ENCODE peak calls at places on chromosome 13, in nine cellular contexts. One of them, this sample, is unnamed.

GRCh38 chr13:42327725-42328124 is 55.8 kb downstream of the AKAP11 start:
- DNase-seq in activated naive CD4-positive, alpha-beta T cell treated with anti-CD3 and anti-CD28 coated beads for 36 hours: no peak
- DNase-seq in germinal center: no peak
- DNase-seq in cardiac muscle cell: no peak
- DNase-seq in left ventricle myocardium superior: no peak
- DNase-seq in NCI-H187 treated with DMSO at 0.1 percent for 48 hours: no peak
- DNase-seq in tibial nerve: no peak
- DNase-seq in AG20443: no peak
- DNase-seq in aorta: no peak
- DNase-seq in this sample: no peak

GRCh38 chr13:20192470-20193141 is at the start of gene GJB2:
- DNase-seq in activated naive CD4-positive, alpha-beta T cell treated with anti-CD3 and anti-CD28 coated beads for 36 hours: peak; percentile 25
- DNase-seq in germinal center: no peak
- DNase-seq in cardiac muscle cell: no peak
- DNase-seq in left ventricle myocardium superior: peak; percentile 29
- DNase-seq in NCI-H187 treated with DMSO at 0.1 percent for 48 hours: no peak
- DNase-seq in tibial nerve: no peak
- DNase-seq in AG20443: peak; percentile 25
- DNase-seq in aorta: no peak
- DNase-seq in this sample: no peak

GRCh38 chr13:36904219-36904618 is 15.8 kb downstream of the SMAD9 start:
- DNase-seq in activated naive CD4-positive, alpha-beta T cell treated with anti-CD3 and anti-CD28 coated beads for 36 hours: no peak
- DNase-seq in germinal center: no peak
- DNase-seq in cardiac muscle cell: no peak
- DNase-seq in left ventricle myocardium superior: no peak
- DNase-seq in NCI-H187 treated with DMSO at 0.1 percent for 48 hours: peak; percentile 86
- DNase-seq in tibial nerve: no peak
- DNase-seq in AG20443: no peak
- DNase-seq in aorta: no peak
- DNase-seq in this sample: no peak

GRCh38 chr13:106423530-106423929 is 111.9 kb downstream of the EFNB2 start:
- DNase-seq in activated naive CD4-positive, alpha-beta T cell treated with anti-CD3 and anti-CD28 coated beads for 36 hours: no peak
- DNase-seq in germinal center: no peak
- DNase-seq in cardiac muscle cell: no peak
- DNase-seq in left ventricle myocardium superior: no peak
- DNase-seq in NCI-H187 treated with DMSO at 0.1 percent for 48 hours: no peak
- DNase-seq in tibial nerve: no peak
- DNase-seq in AG20443: no peak
- DNase-seq in aorta: no peak
- DNase-seq in this sample: no peak

GRCh38 chr13:111253334-111253872 is 67.0 kb upstream of the TEX29 start:
- DNase-seq in activated naive CD4-positive, alpha-beta T cell treated with anti-CD3 and anti-CD28 coated beads for 36 hours: no peak
- DNase-seq in germinal center: no peak
- DNase-seq in cardiac muscle cell: peak; percentile 15
- DNase-seq in left ventricle myocardium superior: no peak
- DNase-seq in NCI-H187 treated with DMSO at 0.1 percent for 48 hours: no peak
- DNase-seq in tibial nerve: no peak
- DNase-seq in AG20443: peak; percentile 40
- DNase-seq in aorta: no peak
- DNase-seq in this sample: no peak

GRCh38 chr13:26132756-26133155 is 80.9 kb upstream of the SHISA2 start:
- DNase-seq in activated naive CD4-positive, alpha-beta T cell treated with anti-CD3 and anti-CD28 coated beads for 36 hours: no peak
- DNase-seq in germinal center: no peak
- DNase-seq in cardiac muscle cell: peak; percentile 27
- DNase-seq in left ventricle myocardium superior: no peak
- DNase-seq in NCI-H187 treated with DMSO at 0.1 percent for 48 hours: no peak
- DNase-seq in tibial nerve: no peak
- DNase-seq in AG20443: peak; percentile 32
- DNase-seq in aorta: no peak
- DNase-seq in this sample: no peak

GRCh38 chr13:100024023-100024422 is 42.4 kb downstream of the ZIC2 start:
- DNase-seq in activated naive CD4-positive, alpha-beta T cell treated with anti-CD3 and anti-CD28 coated beads for 36 hours: no peak
- DNase-seq in germinal center: no peak
- DNase-seq in cardiac muscle cell: no peak
- DNase-seq in left ventricle myocardium superior: no peak
- DNase-seq in NCI-H187 treated with DMSO at 0.1 percent for 48 hours: no peak
- DNase-seq in tibial nerve: no peak
- DNase-seq in AG20443: no peak
- DNase-seq in aorta: no peak
- DNase-seq in this sample: no peak

GRCh38 chr13:48334534-48335127 is 31.1 kb downstream of the RB1 start:
- DNase-seq in activated naive CD4-positive, alpha-beta T cell treated with anti-CD3 and anti-CD28 coated beads for 36 hours: no peak
- DNase-seq in germinal center: no peak
- DNase-seq in cardiac muscle cell: peak; percentile 61
- DNase-seq in left ventricle myocardium superior: no peak
- DNase-seq in NCI-H187 treated with DMSO at 0.1 percent for 48 hours: no peak
- DNase-seq in tibial nerve: no peak
- DNase-seq in AG20443: peak; percentile 18
- DNase-seq in aorta: no peak
- DNase-seq in this sample: no peak

GRCh38 chr13:83941669-83942335 is 59.5 kb upstream of the SLITRK1 start:
- DNase-seq in activated naive CD4-positive, alpha-beta T cell treated with anti-CD3 and anti-CD28 coated beads for 36 hours: no peak
- DNase-seq in germinal center: no peak
- DNase-seq in cardiac muscle cell: no peak
- DNase-seq in left ventricle myocardium superior: no peak
- DNase-seq in NCI-H187 treated with DMSO at 0.1 percent for 48 hours: no peak
- DNase-seq in tibial nerve: no peak
- DNase-seq in AG20443: no peak
- DNase-seq in aorta: no peak
- DNase-seq in this sample: no peak

GRCh38 chr13:79392882-79393563 is 13.0 kb downstream of the RBM26 start:
- DNase-seq in activated naive CD4-positive, alpha-beta T cell treated with anti-CD3 and anti-CD28 coated beads for 36 hours: no peak
- DNase-seq in germinal center: no peak
- DNase-seq in cardiac muscle cell: peak; percentile 50
- DNase-seq in left ventricle myocardium superior: no peak
- DNase-seq in NCI-H187 treated with DMSO at 0.1 percent for 48 hours: no peak
- DNase-seq in tibial nerve: no peak
- DNase-seq in AG20443: peak; percentile 25
- DNase-seq in aorta: no peak
- DNase-seq in this sample: no peak

GRCh38 chr13:112626124-112626523 is 38.2 kb upstream of the TUBGCP3 start:
- DNase-seq in activated naive CD4-positive, alpha-beta T cell treated with anti-CD3 and anti-CD28 coated beads for 36 hours: no peak
- DNase-seq in germinal center: no peak
- DNase-seq in cardiac muscle cell: no peak
- DNase-seq in left ventricle myocardium superior: no peak
- DNase-seq in NCI-H187 treated with DMSO at 0.1 percent for 48 hours: no peak
- DNase-seq in tibial nerve: no peak
- DNase-seq in AG20443: no peak
- DNase-seq in aorta: no peak
- DNase-seq in this sample: no peak

GRCh38 chr13:98144501-98145350 is 1.8 kb downstream of the FARP1 start:
- DNase-seq in activated naive CD4-positive, alpha-beta T cell treated with anti-CD3 and anti-CD28 coated beads for 36 hours: no peak
- DNase-seq in germinal center: no peak
- DNase-seq in cardiac muscle cell: peak; percentile 44
- DNase-seq in left ventricle myocardium superior: no peak
- DNase-seq in NCI-H187 treated with DMSO at 0.1 percent for 48 hours: peak; percentile 49
- DNase-seq in tibial nerve: no peak
- DNase-seq in AG20443: peak; percentile 58
- DNase-seq in aorta: no peak
- DNase-seq in this sample: no peak

GRCh38 chr13:93982189-93982918 is 497.1 kb downstream of the DCT start:
- DNase-seq in activated naive CD4-positive, alpha-beta T cell treated with anti-CD3 and anti-CD28 coated beads for 36 hours: no peak
- DNase-seq in germinal center: no peak
- DNase-seq in cardiac muscle cell: no peak
- DNase-seq in left ventricle myocardium superior: no peak
- DNase-seq in NCI-H187 treated with DMSO at 0.1 percent for 48 hours: no peak
- DNase-seq in tibial nerve: no peak
- DNase-seq in AG20443: no peak
- DNase-seq in aorta: no peak
- DNase-seq in this sample: no peak

GRCh38 chr13:32496574-32497160 is 41.9 kb downstream of the N4BP2L2 start:
- DNase-seq in activated naive CD4-positive, alpha-beta T cell treated with anti-CD3 and anti-CD28 coated beads for 36 hours: no peak
- DNase-seq in germinal center: no peak
- DNase-seq in cardiac muscle cell: peak; percentile 28
- DNase-seq in left ventricle myocardium superior: no peak
- DNase-seq in NCI-H187 treated with DMSO at 0.1 percent for 48 hours: no peak
- DNase-seq in tibial nerve: no peak
- DNase-seq in AG20443: no peak
- DNase-seq in aorta: no peak
- DNase-seq in this sample: no peak

GRCh38 chr13:108326318-108326717 is 56.8 kb downstream of the TNFSF13B start:
- DNase-seq in activated naive CD4-positive, alpha-beta T cell treated with anti-CD3 and anti-CD28 coated beads for 36 hours: peak; percentile 35
- DNase-seq in germinal center: peak; percentile 44
- DNase-seq in cardiac muscle cell: peak; percentile 2
- DNase-seq in left ventricle myocardium superior: no peak
- DNase-seq in NCI-H187 treated with DMSO at 0.1 percent for 48 hours: no peak
- DNase-seq in tibial nerve: no peak
- DNase-seq in AG20443: no peak
- DNase-seq in aorta: no peak
- DNase-seq in this sample: no peak

GRCh38 chr13:99606322-99607089 is 105.2 kb downstream of the TM9SF2 start:
- DNase-seq in activated naive CD4-positive, alpha-beta T cell treated with anti-CD3 and anti-CD28 coated beads for 36 hours: peak; percentile 92
- DNase-seq in germinal center: peak; percentile 96
- DNase-seq in cardiac muscle cell: peak; percentile 91
- DNase-seq in left ventricle myocardium superior: peak; percentile 94
- DNase-seq in NCI-H187 treated with DMSO at 0.1 percent for 48 hours: peak; percentile 34
- DNase-seq in tibial nerve: peak; percentile 86
- DNase-seq in AG20443: peak; percentile 99
- DNase-seq in aorta: peak; percentile 92
- DNase-seq in this sample: peak; percentile 89

GRCh38 chr13:35157143-35157755 is 215.2 kb downstream of the NBEA start:
- DNase-seq in activated naive CD4-positive, alpha-beta T cell treated with anti-CD3 and anti-CD28 coated beads for 36 hours: peak; percentile 53
- DNase-seq in germinal center: peak; percentile 20
- DNase-seq in cardiac muscle cell: peak; percentile 77
- DNase-seq in left ventricle myocardium superior: no peak
- DNase-seq in NCI-H187 treated with DMSO at 0.1 percent for 48 hours: no peak
- DNase-seq in tibial nerve: peak; percentile 61
- DNase-seq in AG20443: peak; percentile 47
- DNase-seq in aorta: no peak
- DNase-seq in this sample: no peak

GRCh38 chr13:27636624-27637288 is 15.1 kb downstream of the POLR1D start:
- DNase-seq in activated naive CD4-positive, alpha-beta T cell treated with anti-CD3 and anti-CD28 coated beads for 36 hours: no peak
- DNase-seq in germinal center: no peak
- DNase-seq in cardiac muscle cell: no peak
- DNase-seq in left ventricle myocardium superior: no peak
- DNase-seq in NCI-H187 treated with DMSO at 0.1 percent for 48 hours: no peak
- DNase-seq in tibial nerve: no peak
- DNase-seq in AG20443: no peak
- DNase-seq in aorta: no peak
- DNase-seq in this sample: no peak

GRCh38 chr13:50993908-50994307 is 84.3 kb downstream of the RNASEH2B start:
- DNase-seq in activated naive CD4-positive, alpha-beta T cell treated with anti-CD3 and anti-CD28 coated beads for 36 hours: no peak
- DNase-seq in germinal center: no peak
- DNase-seq in cardiac muscle cell: peak; percentile 88
- DNase-seq in left ventricle myocardium superior: no peak
- DNase-seq in NCI-H187 treated with DMSO at 0.1 percent for 48 hours: no peak
- DNase-seq in tibial nerve: peak; percentile 61
- DNase-seq in AG20443: no peak
- DNase-seq in aorta: no peak
- DNase-seq in this sample: no peak

GRCh38 chr13:99314640-99315176 is 7.5 kb upstream of the GPR183 start:
- DNase-seq in activated naive CD4-positive, alpha-beta T cell treated with anti-CD3 and anti-CD28 coated beads for 36 hours: peak; percentile 92
- DNase-seq in germinal center: no peak
- DNase-seq in cardiac muscle cell: peak; percentile 36
- DNase-seq in left ventricle myocardium superior: no peak
- DNase-seq in NCI-H187 treated with DMSO at 0.1 percent for 48 hours: no peak
- DNase-seq in tibial nerve: no peak
- DNase-seq in AG20443: no peak
- DNase-seq in aorta: no peak
- DNase-seq in this sample: no peak

GRCh38 chr13:102197193-102197592 is 204.7 kb downstream of the FGF14 start:
- DNase-seq in activated naive CD4-positive, alpha-beta T cell treated with anti-CD3 and anti-CD28 coated beads for 36 hours: no peak
- DNase-seq in germinal center: no peak
- DNase-seq in cardiac muscle cell: no peak
- DNase-seq in left ventricle myocardium superior: no peak
- DNase-seq in NCI-H187 treated with DMSO at 0.1 percent for 48 hours: no peak
- DNase-seq in tibial nerve: no peak
- DNase-seq in AG20443: no peak
- DNase-seq in aorta: no peak
- DNase-seq in this sample: no peak

GRCh38 chr13:93045836-93046235 is 180.8 kb upstream of the GPC6 start:
- DNase-seq in activated naive CD4-positive, alpha-beta T cell treated with anti-CD3 and anti-CD28 coated beads for 36 hours: no peak
- DNase-seq in germinal center: no peak
- DNase-seq in cardiac muscle cell: peak; percentile 21
- DNase-seq in left ventricle myocardium superior: no peak
- DNase-seq in NCI-H187 treated with DMSO at 0.1 percent for 48 hours: no peak
- DNase-seq in tibial nerve: no peak
- DNase-seq in AG20443: no peak
- DNase-seq in aorta: no peak
- DNase-seq in this sample: no peak

GRCh38 chr13:94947392-94947791 is 235.0 kb upstream of the SOX21 start:
- DNase-seq in activated naive CD4-positive, alpha-beta T cell treated with anti-CD3 and anti-CD28 coated beads for 36 hours: no peak
- DNase-seq in germinal center: no peak
- DNase-seq in cardiac muscle cell: no peak
- DNase-seq in left ventricle myocardium superior: no peak
- DNase-seq in NCI-H187 treated with DMSO at 0.1 percent for 48 hours: peak; percentile 48
- DNase-seq in tibial nerve: no peak
- DNase-seq in AG20443: no peak
- DNase-seq in aorta: no peak
- DNase-seq in this sample: no peak

GRCh38 chr13:103883152-103883551 is 816.9 kb upstream of the SLC10A2 start:
- DNase-seq in activated naive CD4-positive, alpha-beta T cell treated with anti-CD3 and anti-CD28 coated beads for 36 hours: no peak
- DNase-seq in germinal center: no peak
- DNase-seq in cardiac muscle cell: peak; percentile 95
- DNase-seq in left ventricle myocardium superior: peak; percentile 88
- DNase-seq in NCI-H187 treated with DMSO at 0.1 percent for 48 hours: peak; percentile 78
- DNase-seq in tibial nerve: peak; percentile 75
- DNase-seq in AG20443: peak; percentile 84
- DNase-seq in aorta: peak; percentile 78
- DNase-seq in this sample: no peak

GRCh38 chr13:97020194-97020593 is 25.9 kb upstream of the OXGR1 start:
- DNase-seq in activated naive CD4-positive, alpha-beta T cell treated with anti-CD3 and anti-CD28 coated beads for 36 hours: no peak
- DNase-seq in germinal center: no peak
- DNase-seq in cardiac muscle cell: no peak
- DNase-seq in left ventricle myocardium superior: no peak
- DNase-seq in NCI-H187 treated with DMSO at 0.1 percent for 48 hours: no peak
- DNase-seq in tibial nerve: no peak
- DNase-seq in AG20443: no peak
- DNase-seq in aorta: no peak
- DNase-seq in this sample: no peak

GRCh38 chr13:85693889-85694511 is 105.2 kb downstream of the SLITRK6 start:
- DNase-seq in activated naive CD4-positive, alpha-beta T cell treated with anti-CD3 and anti-CD28 coated beads for 36 hours: no peak
- DNase-seq in germinal center: no peak
- DNase-seq in cardiac muscle cell: peak; percentile 2
- DNase-seq in left ventricle myocardium superior: no peak
- DNase-seq in NCI-H187 treated with DMSO at 0.1 percent for 48 hours: no peak
- DNase-seq in tibial nerve: no peak
- DNase-seq in AG20443: peak; percentile 7
- DNase-seq in aorta: no peak
- DNase-seq in this sample: no peak